ENCODE peak calls at places on chromosomes 3 and 15, in seven cellular contexts. B, M, Y, Q, A, S and I are unnamed samples.

GRCh38 chr3:123094492-123094891 is 27.7 kb downstream of the PDIA5 start:
- DNase-seq in B (no peak), M (no peak), Y (no peak), Q (no peak), A (no peak), S (peak), I (no peak)

GRCh38 chr3:189040934-189041333 is 130.8 kb upstream of the TPRG1 start:
- DNase-seq in B (no peak), M (no peak), Y (no peak), Q (no peak), A (no peak), S (no peak), I (no peak)

GRCh38 chr15:40493089-40493840 is 22.5 kb downstream of the CHST14 start:
- DNase-seq in B (no peak), M (no peak), Y (no peak), Q (peak), A (no peak), S (no peak), I (no peak)

GRCh38 chr15:92570391-92570790 is 85.2 kb downstream of the FAM174B start:
- DNase-seq in B (no peak), M (no peak), Y (no peak), Q (no peak), A (no peak), S (no peak), I (no peak)

GRCh38 chr3:87691109-87691508 is 367.7 kb downstream of the CGGBP1 start:
- DNase-seq in B (no peak), M (no peak), Y (no peak), Q (no peak), A (no peak), S (no peak), I (no peak)

GRCh38 chr3:113535898-113536297 is 3.5 kb downstream of the SIDT1 start:
- DNase-seq in B (no peak), M (no peak), Y (no peak), Q (peak), A (no peak), S (no peak), I (no peak)

GRCh38 chr3:72487078-72487765 is 361.0 kb downstream of the SHQ1 start:
- DNase-seq in B (peak), M (no peak), Y (no peak), Q (peak), A (peak), S (no peak), I (no peak)

GRCh38 chr3:115999598-115999997 is 376.3 kb downstream of the GAP43 start:
- DNase-seq in B (no peak), M (no peak), Y (no peak), Q (peak), A (no peak), S (peak), I (no peak)

GRCh38 chr3:194937751-194938358 is 252.2 kb downstream of the FAM43A start:
- DNase-seq in B (no peak), M (no peak), Y (no peak), Q (no peak), A (no peak), S (no peak), I (no peak)

GRCh38 chr3:160950954-160951353 is 154.2 kb downstream of the B3GALNT1 start:
- DNase-seq in B (no peak), M (no peak), Y (no peak), Q (no peak), A (no peak), S (no peak), I (no peak)

GRCh38 chr3:160953681-160954080 is 151.5 kb downstream of the B3GALNT1 start:
- DNase-seq in B (no peak), M (no peak), Y (no peak), Q (no peak), A (no peak), S (no peak), I (no peak)

GRCh38 chr3:160951677-160952487 is 153.3 kb downstream of the B3GALNT1 start:
- DNase-seq in B (no peak), M (no peak), Y (no peak), Q (no peak), A (no peak), S (no peak), I (no peak)

GRCh38 chr3:160956785-160957184 is 148.4 kb downstream of the B3GALNT1 start:
- DNase-seq in B (no peak), M (no peak), Y (no peak), Q (peak), A (no peak), S (peak), I (no peak)
- TF ChIP-seq CTCF in B (no peak), M (peak), Y (no peak), Q (peak), A (peak), S (peak), I (peak)

GRCh38 chr3:27657404-27657803 is 64.7 kb downstream of the EOMES start:
- DNase-seq in B (no peak), M (no peak), Y (no peak), Q (no peak), A (no peak), S (no peak), I (no peak)
- TF ChIP-seq CTCF in B (no peak), M (no peak), Y (no peak), Q (no peak), A (no peak), S (no peak), I (no peak)

GRCh38 chr3:23761440-23761896 is 44.3 kb upstream of the UBE2E1 start:
- DNase-seq in B (no peak), M (no peak), Y (no peak), Q (peak), A (no peak), S (peak), I (no peak)
- TF ChIP-seq CTCF in B (no peak), M (no peak), Y (peak), Q (peak), A (peak), S (peak), I (peak)

DNA sequence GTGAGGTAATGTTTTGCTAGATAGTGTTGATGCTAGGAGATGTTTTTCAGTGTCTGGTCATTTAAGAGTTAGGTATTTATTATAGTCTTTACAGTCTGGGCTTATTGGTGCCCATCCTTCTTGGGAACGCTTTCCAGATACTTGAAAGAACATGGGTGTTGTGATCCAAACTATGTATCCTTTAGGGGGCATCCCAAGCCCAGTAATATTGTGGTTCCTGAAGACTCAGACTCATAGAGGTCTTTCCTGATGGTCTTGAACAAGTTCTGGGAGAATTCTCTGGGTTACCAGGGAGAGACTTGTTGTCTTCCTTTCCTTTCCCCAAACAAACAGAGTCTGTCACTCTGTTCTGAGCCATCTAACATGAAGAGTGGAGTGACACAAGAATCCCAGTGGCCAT is 99.7 kb upstream of the LRRC3B start:
- DNase-seq in B (no peak), M (no peak), Y (no peak), Q (no peak), A (no peak), S (no peak), I (no peak)
- TF ChIP-seq CTCF in B (no peak), M (no peak), Y (no peak), Q (no peak), A (no peak), S (no peak), I (peak)

DNA sequence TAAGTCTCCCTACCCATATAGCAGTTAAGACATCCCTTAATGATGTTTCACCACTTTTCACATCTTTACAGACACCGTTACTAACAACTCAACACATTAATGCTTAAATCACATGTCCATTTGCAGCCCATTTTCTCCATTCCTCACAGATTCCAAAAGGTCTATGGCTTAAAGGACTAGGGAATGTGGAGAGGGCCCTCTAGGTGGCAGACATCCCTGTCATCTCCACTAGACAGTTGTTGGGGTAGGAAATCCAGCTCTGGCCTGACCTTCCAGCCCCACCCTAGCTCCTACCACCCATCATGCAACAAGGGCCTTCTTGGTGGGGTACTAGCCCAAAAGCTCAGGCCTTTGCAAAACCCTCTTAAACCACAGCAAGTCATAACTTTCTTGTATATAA is 25.2 kb downstream of the CPEB1 start:
- DNase-seq in B (no peak), M (no peak), Y (no peak), Q (no peak), A (no peak), S (no peak), I (no peak)
- TF ChIP-seq CTCF in B (no peak), M (no peak), Y (no peak), Q (no peak), A (no peak), S (no peak), I (peak)

DNA sequence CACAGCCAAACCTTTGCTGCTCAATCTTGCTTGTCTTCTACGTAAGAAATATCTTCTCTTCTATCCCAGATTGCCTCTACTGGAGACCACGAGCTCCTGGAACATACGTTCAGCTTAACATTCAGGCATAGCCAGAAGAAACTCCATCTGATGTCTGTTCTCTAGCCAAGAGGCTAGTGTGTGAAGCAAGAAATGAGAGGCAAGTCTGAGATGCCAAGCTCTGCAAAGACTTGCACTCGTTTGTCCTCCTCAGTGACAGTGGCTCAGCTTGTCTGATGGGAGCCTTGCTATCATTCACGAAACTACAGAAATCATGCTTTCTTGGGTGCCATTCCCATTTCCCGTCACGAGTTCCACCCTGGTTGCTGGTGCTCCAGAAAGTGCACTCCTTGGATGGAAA is at the start of gene SCN10A:
- DNase-seq in B (no peak), M (no peak), Y (no peak), Q (no peak), A (no peak), S (no peak), I (no peak)
- TF ChIP-seq CTCF in B (no peak), M (no peak), Y (no peak), Q (no peak), A (no peak), S (no peak), I (no peak)

GRCh38 chr15:49023354-49023753 is 22.9 kb downstream of the SECISBP2L start:
- DNase-seq in B (no peak), M (no peak), Y (no peak), Q (peak), A (no peak), S (no peak), I (no peak)
- TF ChIP-seq CTCF in B (no peak), M (no peak), Y (no peak), Q (no peak), A (no peak), S (no peak), I (no peak)